ENCODE peak calls at places on chromosomes 2 and 18, in seven cellular contexts. R, D, Q, O, Y, V and W are unnamed samples.

GRCh38 chr2:205892141-205893064 is 193.6 kb downstream of the INO80D start:
- DNase-seq in R (no peak), D (peak), Q (peak), O (no peak), Y (no peak), V (no peak), W (no peak)

GRCh38 chr2:179669196-179669595 is 192.2 kb downstream of the ZNF385B start:
- DNase-seq in R (no peak), D (no peak), Q (no peak), O (no peak), Y (no peak), V (no peak), W (no peak)

GRCh38 chr2:197964720-197965119 is 160.3 kb downstream of the PLCL1 start:
- DNase-seq in R (no peak), D (no peak), Q (no peak), O (no peak), Y (no peak), V (no peak), W (no peak)

GRCh38 chr2:64522843-64523428 is 1.2 kb upstream of the AFTPH start:
- DNase-seq in R (peak), D (peak), Q (peak), O (peak), Y (no peak), V (peak), W (peak)

GRCh38 chr2:197274937-197275336 is 35.6 kb downstream of the ANKRD44 start:
- DNase-seq in R (no peak), D (no peak), Q (no peak), O (no peak), Y (no peak), V (no peak), W (no peak)

GRCh38 chr2:28755411-28755810 is 3.8 kb downstream of the PPP1CB start:
- DNase-seq in R (no peak), D (no peak), Q (peak), O (no peak), Y (no peak), V (no peak), W (no peak)

GRCh38 chr2:25725877-25726276 is 52.5 kb upstream of the DTNB start:
- DNase-seq in R (no peak), D (no peak), Q (no peak), O (no peak), Y (no peak), V (no peak), W (no peak)

GRCh38 chr2:206296128-206296527 is 21.7 kb downstream of the ZDBF2 start:
- DNase-seq in R (no peak), D (no peak), Q (peak), O (no peak), Y (no peak), V (no peak), W (no peak)

GRCh38 chr18:79384151-79384807 is 11.5 kb upstream of the NFATC1 start:
- DNase-seq in R (no peak), D (peak), Q (no peak), O (no peak), Y (peak), V (peak), W (no peak)

GRCh38 chr18:51009071-51009470 is 20.9 kb upstream of the SMAD4 start:
- DNase-seq in R (no peak), D (peak), Q (no peak), O (no peak), Y (no peak), V (no peak), W (no peak)

GRCh38 chr2:85291425-85292023 is 36.3 kb downstream of the TGOLN2 start:
- DNase-seq in R (no peak), D (no peak), Q (no peak), O (no peak), Y (no peak), V (no peak), W (no peak)

GRCh38 chr2:120884406-120885290 is 149.0 kb downstream of the GLI2 start:
- DNase-seq in R (no peak), D (no peak), Q (no peak), O (no peak), Y (no peak), V (no peak), W (no peak)

GRCh38 chr2:23465138-23465537 is 80.2 kb downstream of the KLHL29 start:
- DNase-seq in R (no peak), D (no peak), Q (no peak), O (no peak), Y (no peak), V (no peak), W (no peak)

GRCh38 chr2:141381946-141382345 is 748.9 kb downstream of the LRP1B start:
- DNase-seq in R (no peak), D (no peak), Q (no peak), O (no peak), Y (no peak), V (no peak), W (no peak)

GRCh38 chr2:18701546-18701945 is 112.2 kb upstream of the NT5C1B start:
- DNase-seq in R (no peak), D (no peak), Q (no peak), O (no peak), Y (no peak), V (no peak), W (no peak)

GRCh38 chr2:111618577-111618930 is 265.4 kb downstream of the ANAPC1 start:
- DNase-seq in R (no peak), D (no peak), Q (no peak), O (no peak), Y (no peak), V (no peak), W (no peak)

GRCh38 chr2:10547011-10547410 is 98.9 kb upstream of the ODC1 start:
- DNase-seq in R (no peak), D (no peak), Q (peak), O (no peak), Y (no peak), V (no peak), W (peak)

GRCh38 chr2:146123714-146124113 is 1603.8 kb upstream of the ZEB2 start:
- DNase-seq in R (no peak), D (no peak), Q (no peak), O (no peak), Y (no peak), V (no peak), W (no peak)

GRCh38 chr2:231306791-231307440 is 88.6 kb upstream of the B3GNT7 start:
- DNase-seq in R (no peak), D (no peak), Q (peak), O (no peak), Y (no peak), V (no peak), W (no peak)

GRCh38 chr2:148528356-148529064 is 116.0 kb upstream of the EPC2 start:
- DNase-seq in R (no peak), D (no peak), Q (no peak), O (no peak), Y (no peak), V (no peak), W (no peak)

GRCh38 chr18:48946329-48946835 is 4.4 kb downstream of the SMAD7 start:
- DNase-seq in R (no peak), D (peak), Q (peak), O (no peak), Y (no peak), V (no peak), W (no peak)

GRCh38 chr2:171227066-171227782 is 66.5 kb upstream of the TLK1 start:
- DNase-seq in R (no peak), D (no peak), Q (peak), O (no peak), Y (no peak), V (no peak), W (no peak)

GRCh38 chr2:42726680-42727079 is 37.3 kb downstream of the OXER1 start:
- DNase-seq in R (no peak), D (no peak), Q (no peak), O (no peak), Y (no peak), V (no peak), W (no peak)

GRCh38 chr2:224986479-224986878 is 55.8 kb downstream of the DOCK10 start:
- DNase-seq in R (no peak), D (no peak), Q (no peak), O (no peak), Y (no peak), V (no peak), W (no peak)

GRCh38 chr2:127640082-127641072 is 5.6 kb upstream of the GPR17 start:
- DNase-seq in R (no peak), D (no peak), Q (no peak), O (peak), Y (no peak), V (peak), W (no peak)

GRCh38 chr2:150125188-150125587 is 362.3 kb downstream of the RND3 start:
- DNase-seq in R (no peak), D (no peak), Q (no peak), O (no peak), Y (no peak), V (no peak), W (no peak)

GRCh38 chr2:84904717-84905174 is 710 bp upstream of the TMSB10 start:
- DNase-seq in R (no peak), D (no peak), Q (no peak), O (no peak), Y (no peak), V (peak), W (no peak)

GRCh38 chr18:31197676-31198075 is 35.0 kb upstream of the DSC1 start:
- DNase-seq in R (no peak), D (no peak), Q (peak), O (peak), Y (no peak), V (no peak), W (no peak)

GRCh38 chr2:151907286-151907932 is 79.2 kb upstream of the ARL5A start:
- DNase-seq in R (no peak), D (no peak), Q (no peak), O (no peak), Y (no peak), V (no peak), W (no peak)